ENCODE peak calls at places on chromosomes 12 and 14, in five cellular contexts. X is GM13976, T is KG1, Q is AG09309, L is astrocyte of the spinal cord. U is an unnamed sample.

GRCh38 chr12:47889040-47889439 is 15.8 kb downstream of the VDR start:
- DNase-seq in T (no peak), Q (no peak), X (peak; percentile 66), L (no peak), U (peak; percentile 60)

GRCh38 chr14:37480446-37481290 is 114.4 kb downstream of the FOXA1 start:
- DNase-seq in L (no peak), T (no peak), Q (no peak), X (no peak), U (no peak)

GRCh38 chr14:30195946-30196345 is 268.3 kb upstream of the PRKD1 start:
- DNase-seq in T (no peak), X (no peak), Q (no peak), L (peak; percentile 79), U (peak; percentile 51)

GRCh38 chr12:101655400-101655799 is 42.0 kb upstream of the CHPT1 start:
- DNase-seq in L (no peak), T (no peak), Q (no peak), X (no peak), U (no peak)

GRCh38 chr14:75220097-75220496 is 43.7 kb upstream of the TMED10 start:
- DNase-seq in Q (no peak), L (no peak), X (no peak), T (no peak), U (no peak)

GRCh38 chr14:63006515-63006914 is 38.7 kb downstream of the KCNH5 start:
- DNase-seq in X (no peak), T (no peak), L (no peak), Q (no peak), U (no peak)

GRCh38 chr12:123271182-123271491 is 519 bp downstream of the CDK2AP1 start:
- DNase-seq in X (peak; percentile 92), T (peak; percentile 16), Q (no peak), L (peak; percentile 45), U (peak; percentile 53)

GRCh38 chr12:51961834-51962233 is 10.3 kb downstream of the ACVR1B start:
- DNase-seq in Q (no peak), T (no peak), X (no peak), L (no peak), U (no peak)

GRCh38 chr12:117980621-117981020 is 11.8 kb upstream of the KSR2 start:
- DNase-seq in Q (peak; percentile 39), L (no peak), T (no peak), X (no peak), U (no peak)

GRCh38 chr12:3604750-3605638 is 114.0 kb downstream of the PRMT8 start:
- DNase-seq in T (no peak), Q (no peak), L (peak; percentile 14), X (no peak), U (peak; percentile 16)

U was measured in Kasumi-1.